ENCODE peak calls at places on chromosomes 6 and 20, in five cellular contexts. G is PC-3, C is GM23248, P is neural progenitor cell, T is PC-9. E is an unnamed sample.

GRCh38 chr20:44693625-44694024 is 21.5 kb upstream of the CCN5 start:
- DNase-seq in G (no peak), C (no peak), P (no peak), T (no peak), E (no peak)

GRCh38 chr6:39980839-39981580 is 46.7 kb upstream of the MOCS1 start:
- DNase-seq in G (peak; percentile 50), C (peak; percentile 75), P (peak; percentile 74), T (peak; percentile 41), E (peak; percentile 34)

GRCh38 chr6:7632501-7633290 is 42.7 kb downstream of the SNRNP48 start:
- DNase-seq in G (no peak), C (no peak), P (no peak), T (no peak), E (no peak)

GRCh38 chr20:19251958-19252669 is 39.7 kb downstream of the SLC24A3 start:
- DNase-seq in G (no peak), C (peak; percentile 3), P (no peak), T (no peak), E (no peak)

GRCh38 chr6:8243462-8243861 is 141.1 kb upstream of the EEF1E1 start:
- DNase-seq in G (no peak), C (peak; percentile 40), P (no peak), T (no peak), E (no peak)

GRCh38 chr6:109595998-109596397 is 95.0 kb downstream of the AK9 start:
- DNase-seq in G (peak; percentile 52), C (peak; percentile 61), P (peak; percentile 44), T (no peak), E (peak; percentile 12)

GRCh38 chr20:48648482-48649051 is 179.2 kb downstream of the PREX1 start:
- DNase-seq in G (peak; percentile 13), C (no peak), P (no peak), T (peak; percentile 74), E (no peak)

GRCh38 chr20:4875578-4876067 is 125.7 kb downstream of the SLC23A2 start:
- DNase-seq in G (no peak), C (no peak), P (no peak), T (no peak), E (peak; percentile 14)

GRCh38 chr20:60751826-60752225 is 500.2 kb upstream of the CDH4 start:
- DNase-seq in G (no peak), C (no peak), P (no peak), T (no peak), E (no peak)

GRCh38 chr6:112415366-112415765 is 68.2 kb downstream of the RFPL4B start:
- DNase-seq in G (no peak), C (no peak), P (no peak), T (peak; percentile 13), E (no peak)

GRCh38 chr6:4021862-4022715 is 56.8 kb downstream of the FAM217A start:
- DNase-seq in G (no peak), C (peak; percentile 56), P (no peak), T (no peak), E (peak; percentile 22)

GRCh38 chr6:8993111-8993510 is 557.8 kb upstream of the SLC35B3 start:
- DNase-seq in G (no peak), C (no peak), P (no peak), T (no peak), E (no peak)

GRCh38 chr6:14618759-14619418 is 501.3 kb downstream of the CD83 start:
- DNase-seq in G (no peak), C (no peak), P (no peak), T (no peak), E (no peak)

GRCh38 chr6:119481098-119481497 is 131.5 kb upstream of the MAN1A1 start:
- DNase-seq in G (no peak), C (no peak), P (no peak), T (no peak), E (no peak)

GRCh38 chr6:141133836-141134235 is 998.9 kb upstream of the GJE1 start:
- DNase-seq in G (no peak), C (no peak), P (no peak), T (no peak), E (no peak)

GRCh38 chr20:36028106-36028826 is 59.9 kb downstream of the CNBD2 start:
- DNase-seq in G (no peak), C (no peak), P (no peak), T (no peak), E (no peak)

GRCh38 chr20:33915726-33916331 is 77.9 kb upstream of the RALY start:
- DNase-seq in G (peak; percentile 51), C (no peak), P (peak; percentile 33), T (no peak), E (peak; percentile 58)

GRCh38 chr6:117465691-117466090 is 16.8 kb upstream of the DCBLD1 start:
- DNase-seq in G (no peak), C (no peak), P (no peak), T (no peak), E (no peak)

GRCh38 chr6:76416821-76417605 is 344.6 kb upstream of the IMPG1 start:
- DNase-seq in G (peak; percentile 9), C (no peak), P (no peak), T (no peak), E (no peak)

GRCh38 chr20:18767676-18768075 is 45.9 kb upstream of the SCP2D1 start:
- DNase-seq in G (no peak), C (no peak), P (no peak), T (no peak), E (no peak)

GRCh38 chr20:7272512-7272911 is 505.0 kb downstream of the BMP2 start:
- DNase-seq in G (peak; percentile 35), C (peak; percentile 5), P (no peak), T (no peak), E (no peak)

GRCh38 chr6:89311853-89312531 is 3.1 kb downstream of the GABRR2 start:
- DNase-seq in G (peak; percentile 48), C (peak; percentile 80), P (peak; percentile 83), T (no peak), E (peak; percentile 29)

GRCh38 chr20:34940126-34940525 is 15.5 kb downstream of the GSS start:
- DNase-seq in G (no peak), C (no peak), P (no peak), T (no peak), E (no peak)

GRCh38 chr6:10479939-10480700 is 41.0 kb upstream of the GCNT2 start:
- DNase-seq in G (no peak), C (no peak), P (no peak), T (no peak), E (no peak)

GRCh38 chr6:72946766-72947165 is 278.5 kb downstream of the KHDC1L start:
- DNase-seq in G (no peak), C (peak; percentile 69), P (no peak), T (no peak), E (no peak)

GRCh38 chr6:47292944-47293343 is 16.8 kb downstream of the TNFRSF21 start:
- DNase-seq in G (peak; percentile 47), C (peak; percentile 28), P (no peak), T (peak; percentile 80), E (no peak)

DNA sequence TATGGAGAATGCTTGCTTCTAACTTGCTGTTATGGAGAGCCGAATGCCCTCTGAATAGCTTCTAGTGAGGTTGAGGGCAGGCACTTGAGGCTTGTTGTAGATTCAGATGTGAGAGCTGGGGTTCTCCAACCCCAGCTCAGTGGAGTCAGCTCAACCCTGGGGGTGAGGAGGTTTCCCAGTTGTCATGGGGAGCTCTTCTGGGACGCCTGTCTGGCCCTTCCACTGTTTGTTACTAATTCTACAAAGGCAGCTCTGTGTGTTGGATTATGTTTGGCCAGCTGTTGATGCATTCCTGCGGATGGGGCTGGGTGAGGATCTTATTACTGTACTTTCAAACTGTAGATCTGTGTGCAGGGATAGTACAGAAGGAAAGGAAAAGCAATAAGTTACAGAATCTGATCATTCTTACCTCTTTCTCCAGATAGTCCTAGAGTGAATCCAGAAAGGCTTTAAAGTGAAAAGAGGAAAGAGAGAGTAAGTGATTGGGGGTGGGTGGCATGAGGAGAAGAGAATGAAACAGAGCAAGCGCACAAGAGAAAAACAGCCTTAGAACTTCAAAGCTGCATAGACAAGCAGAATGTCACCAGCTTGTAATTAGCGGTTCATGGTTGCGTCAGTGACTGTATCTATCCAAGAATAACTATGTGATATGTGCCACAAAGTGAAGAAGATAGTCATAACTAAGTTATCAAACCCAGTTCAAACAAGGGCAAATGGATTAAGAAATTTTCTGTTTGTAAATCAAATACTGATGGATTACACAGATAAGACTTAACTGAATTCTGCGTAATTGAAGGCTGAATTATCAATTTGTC is 148.6 kb downstream of the PRL start:
- DNase-seq in G (peak; percentile 54), C (peak; percentile 74), P (peak; percentile 31), T (no peak), E (no peak)
- H3K4me3 ChIP-seq in G (no peak overlapping the region), C (peak overlapping the region; percentile 69), P (no peak overlapping the region), T (no peak overlapping the region), E (no peak overlapping the region)

GRCh38 chr6:111201764-111202163 is 114.5 kb downstream of the SLC16A10 start:
- DNase-seq in G (no peak), C (no peak), P (no peak), T (no peak), E (no peak)
- H3K4me2 ChIP-seq in G (no peak overlapping the region), C (no peak overlapping the region), P (no peak overlapping the region), T (no peak overlapping the region), E (no peak overlapping the region)

DNA sequence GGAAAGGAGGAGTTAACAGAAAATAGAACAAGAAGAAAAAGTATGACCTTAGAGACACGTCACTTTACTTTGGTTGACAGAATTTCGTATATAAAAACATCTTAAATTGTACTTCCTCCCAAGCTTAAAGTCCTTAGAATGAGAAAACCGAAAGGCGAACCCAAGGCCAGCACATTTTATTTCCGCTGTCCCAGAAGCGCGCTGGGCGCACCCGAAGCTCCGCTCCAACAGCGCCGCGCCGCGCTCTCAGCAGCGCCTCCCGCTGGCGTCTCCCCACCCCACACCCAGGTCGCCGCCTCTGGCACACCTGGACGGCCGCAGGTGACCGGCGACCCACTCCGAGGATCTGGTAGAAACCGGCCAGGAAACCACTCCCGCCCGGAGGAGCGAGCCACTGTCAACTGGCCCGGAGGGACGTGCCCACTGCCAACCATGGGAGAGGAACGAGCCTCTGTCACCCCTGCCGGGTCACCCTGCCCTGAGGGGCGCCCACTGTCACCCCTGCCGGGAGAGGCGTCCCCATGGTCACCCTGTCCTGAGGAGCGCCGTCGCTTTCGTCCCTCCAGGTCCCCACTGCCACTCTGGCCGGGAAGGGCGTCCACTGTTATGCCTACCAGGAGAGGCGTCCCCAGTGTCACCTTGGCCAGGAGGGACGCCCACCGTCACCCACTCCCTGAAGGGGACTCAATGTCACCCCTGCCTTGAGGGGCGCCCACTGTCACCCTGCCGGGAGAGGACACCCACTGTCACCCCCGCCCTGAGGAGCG is 824 bp downstream of the MPC1 start:
- DNase-seq in G (peak; percentile 72), C (peak; percentile 78), P (peak; percentile 73), T (no peak), E (peak; percentile 74)
- H3K27ac ChIP-seq in G (no peak overlapping the region), C (no peak overlapping the region), P (no peak overlapping the region), T (no peak overlapping the region), E (no peak overlapping the region)

GRCh38 chr6:149451361-149452061 is 33.3 kb downstream of the ZC3H12D start:
- DNase-seq in G (no peak), C (peak; percentile 72), P (peak; percentile 37), T (no peak), E (no peak)

GRCh38 chr6:149452062-149452939 is 32.5 kb downstream of the ZC3H12D start:
- DNase-seq in G (no peak), C (no peak), P (no peak), T (no peak), E (no peak)

GRCh38 chr6:149450679-149451360 is 34.0 kb downstream of the ZC3H12D start:
- DNase-seq in G (no peak), C (peak; percentile 62), P (peak; percentile 53), T (no peak), E (no peak)

GRCh38 chr6:149449054-149449453 is 35.8 kb downstream of the ZC3H12D start:
- DNase-seq in G (no peak), C (no peak), P (no peak), T (no peak), E (no peak)

GRCh38 chr6:149449831-149450678 is 34.8 kb downstream of the ZC3H12D start:
- DNase-seq in G (no peak), C (no peak), P (no peak), T (no peak), E (no peak)
- H3K4me3 ChIP-seq in G (no peak overlapping the region), C (peak overlapping the region; percentile 61), P (peak overlapping the region; percentile 47), T (no peak overlapping the region), E (no peak overlapping the region)

GRCh38 chr6:168541307-168541706 is 100.3 kb downstream of the SMOC2 start:
- DNase-seq in G (no peak), C (no peak), P (no peak), T (no peak), E (no peak)
- H3K4me2 ChIP-seq in G (no peak overlapping the region), C (no peak overlapping the region), P (peak overlapping the region; percentile 11), T (no peak overlapping the region), E (no peak overlapping the region)

E was measured in OCI-LY7.